ENCODE peak calls at places on chromosomes 13 and 19, in eight cellular contexts. N is GM10248, K is AG09309, O is heart right ventricle, U is sigmoid colon, Y is cardiac fibroblast, G is fibroblast of lung, H is AG10803. M is an unnamed sample.

GRCh38 chr13:106088094-106088493 is 447.4 kb downstream of the EFNB2 start:
- DNase-seq in N (no peak), K (no peak), O (no peak), U (no peak), Y (no peak), G (peak; percentile 86), H (no peak), M (no peak)

GRCh38 chr13:80871481-80871880 is 530.6 kb upstream of the SPRY2 start:
- DNase-seq in N (no peak), K (no peak), O (no peak), U (no peak), Y (peak; percentile 48), G (peak; percentile 67), H (no peak), M (no peak)

GRCh38 chr19:2969104-2969504 is 8.3 kb upstream of the TLE6 start:
- DNase-seq in N (no peak), K (no peak), O (peak; percentile 84), U (peak; percentile 86), Y (peak; percentile 89), G (peak; percentile 11), H (no peak), M (no peak)

GRCh38 chr19:16957151-16957662 is 68.4 kb downstream of the F2RL3 start:
- DNase-seq in N (no peak), K (peak; percentile 17), O (no peak), U (no peak), Y (peak; percentile 86), G (no peak), H (peak; percentile 10), M (no peak)

GRCh38 chr13:101382086-101382485 is 34.2 kb downstream of the NALCN start:
- DNase-seq in N (no peak), K (no peak), O (no peak), U (no peak), Y (no peak), G (no peak), H (no peak), M (no peak)

GRCh38 chr13:24168980-24169379 is 8.5 kb downstream of the SPATA13 start:
- DNase-seq in N (no peak), K (no peak), O (no peak), U (no peak), Y (no peak), G (peak; percentile 73), H (peak; percentile 83), M (no peak)

GRCh38 chr19:56071151-56071550 is 49.9 kb downstream of the ZNF787 start:
- DNase-seq in N (no peak), K (no peak), O (no peak), U (no peak), Y (no peak), G (no peak), H (no peak), M (no peak)

GRCh38 chr19:4295972-4296771 is 6.0 kb downstream of the TMIGD2 start:
- DNase-seq in N (no peak), K (no peak), O (no peak), U (no peak), Y (peak; percentile 50), G (peak; percentile 20), H (peak; percentile 12), M (no peak)

GRCh38 chr13:46716821-46717220 is 80.1 kb downstream of the ESD start:
- DNase-seq in N (no peak), K (no peak), O (no peak), U (no peak), Y (no peak), G (peak; percentile 25), H (peak; percentile 17), M (no peak)

GRCh38 chr19:58428617-58429016 is 11.3 kb downstream of the ZNF132 start:
- DNase-seq in N (no peak), K (no peak), O (no peak), U (no peak), Y (no peak), G (no peak), H (no peak), M (no peak)

GRCh38 chr13:76418404-76418803 is 467.8 kb downstream of the KCTD12 start:
- DNase-seq in N (no peak), K (no peak), O (no peak), U (no peak), Y (peak; percentile 2), G (no peak), H (no peak), M (no peak)

GRCh38 chr13:76425930-76426329 is 460.3 kb downstream of the KCTD12 start:
- DNase-seq in N (no peak), K (peak; percentile 17), O (peak; percentile 5), U (no peak), Y (peak; percentile 77), G (peak; percentile 72), H (peak; percentile 66), M (no peak)

GRCh38 chr13:76421011-76421410 is 465.2 kb downstream of the KCTD12 start:
- DNase-seq in N (no peak), K (no peak), O (no peak), U (no peak), Y (no peak), G (no peak), H (no peak), M (no peak)
- TF ChIP-seq CTCF in N (no peak), K (no peak), O (no peak), U (no peak), Y (no peak), G (no peak), H (no peak), M (no peak)

GRCh38 chr13:37406031-37406430 is 192.5 kb downstream of the POSTN start:
- DNase-seq in N (no peak), K (no peak), O (no peak), U (no peak), Y (no peak), G (no peak), H (no peak), M (no peak)
- TF ChIP-seq CTCF in N (no peak), K (no peak), O (no peak), U (no peak), Y (no peak), G (no peak), H (no peak), M (no peak)

GRCh38 chr13:52736891-52737290 is 2.7 kb downstream of the CNMD start:
- DNase-seq in N (no peak), K (no peak), O (no peak), U (no peak), Y (no peak), G (no peak), H (no peak), M (no peak)

GRCh38 chr13:52737900-52738299 is 1.7 kb downstream of the CNMD start:
- DNase-seq in N (no peak), K (no peak), O (no peak), U (no peak), Y (peak; percentile 3), G (no peak), H (no peak), M (no peak)

GRCh38 chr13:52737451-52737850 is 2.2 kb downstream of the CNMD start:
- DNase-seq in N (no peak), K (no peak), O (no peak), U (no peak), Y (no peak), G (no peak), H (no peak), M (no peak)

GRCh38 chr13:52739468-52740071 is at the start of gene CNMD:
- DNase-seq in N (no peak), K (no peak), O (no peak), U (no peak), Y (no peak), G (no peak), H (no peak), M (no peak)

GRCh38 chr13:52738719-52739467 is 727 bp downstream of the CNMD start:
- DNase-seq in N (peak; percentile 75), K (no peak), O (peak; percentile 7), U (no peak), Y (peak; percentile 1), G (no peak), H (no peak), M (no peak)
- TF ChIP-seq CTCF in N (peak; percentile 69), K (peak; percentile 23), O (peak; percentile 37), U (peak; percentile 27), Y (no peak), G (peak; percentile 22), H (peak; percentile 4), M (peak; percentile 32)

DNA sequence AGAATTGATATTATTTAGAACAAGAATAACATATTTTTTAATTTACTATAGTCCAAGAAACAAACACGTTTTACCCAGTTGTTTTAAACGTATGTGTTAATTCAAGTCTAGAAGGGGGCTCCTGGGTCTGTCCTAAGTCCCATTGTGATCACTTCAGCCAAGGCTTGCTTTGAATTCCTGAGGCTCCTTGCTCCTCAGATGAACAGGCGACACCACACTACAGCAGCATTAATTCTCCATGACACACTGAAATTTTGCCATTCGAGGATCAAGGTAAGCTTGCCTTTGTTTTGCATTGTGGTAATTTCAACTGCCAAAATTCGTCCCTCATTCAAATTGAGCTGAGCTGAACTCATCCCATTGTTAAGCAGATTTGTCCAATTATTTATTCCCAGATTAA is 1442.6 kb downstream of the SLITRK5 start:
- DNase-seq in N (no peak), K (no peak), O (no peak), U (no peak), Y (no peak), G (no peak), H (no peak), M (no peak)
- TF ChIP-seq CTCF in N (no peak), K (no peak), O (no peak), U (no peak), Y (no peak), G (no peak), H (no peak), M (no peak)

GRCh38 chr19:5992756-5993155 is 14.8 kb upstream of the RANBP3 start:
- DNase-seq in N (no peak), K (no peak), O (no peak), U (no peak), Y (no peak), G (no peak), H (no peak), M (no peak)
- TF ChIP-seq CTCF in N (no peak), K (no peak), O (no peak), U (no peak), Y (no peak), G (no peak), H (no peak), M (no peak)

M was measured in BJ.